ENCODE peak calls at places on chromosomes 3 and 15, in ten cellular contexts. W is BE2C, K is sigmoid colon, I is MM.1S, S is GM23338, N is H7, A is Karpas-422, O is Caco-2, E is GM06990, X is kidney. H is an unnamed sample.
A peak's percentile ranks its signal among the peaks of the same experiment; 100 is the strongest.

GRCh38 chr15:50219820-50220219 is 37.8 kb downstream of the SLC27A2 start:
- DNase-seq in X (no peak), A (no peak), S (no peak), E (no peak), K (no peak), O (peak; percentile 8), N (no peak), I (no peak), W (no peak), H (peak; percentile 52)

GRCh38 chr15:71203573-71204444 is 88.5 kb downstream of the THSD4 start:
- DNase-seq in K (no peak), E (no peak), S (peak; percentile 91), X (no peak), A (no peak), O (no peak), I (no peak), W (no peak), N (peak; percentile 74), H (peak; percentile 35)

GRCh38 chr3:77372634-77373346 is 332.9 kb downstream of the ROBO2 start:
- DNase-seq in S (no peak), N (no peak), W (no peak), A (peak; percentile 55), K (no peak), X (no peak), E (no peak), O (no peak), I (no peak), H (no peak)

GRCh38 chr3:40973141-40973540 is 226.2 kb upstream of the CTNNB1 start:
- DNase-seq in X (no peak), A (no peak), I (no peak), W (no peak), N (no peak), O (no peak), S (no peak), K (no peak), E (no peak), H (no peak)

GRCh38 chr3:31522152-31522551 is 10.6 kb upstream of the STT3B start:
- DNase-seq in W (no peak), X (no peak), N (no peak), E (peak; percentile 21), A (peak; percentile 79), K (no peak), O (no peak), S (no peak), I (no peak), H (no peak)

GRCh38 chr3:165404357-165405042 is 208.3 kb upstream of the SLITRK3 start:
- DNase-seq in W (no peak), O (no peak), I (no peak), S (no peak), E (no peak), X (no peak), A (no peak), N (no peak), K (no peak), H (no peak)

GRCh38 chr15:65326844-65327243 is 22.4 kb downstream of the RNU5B-1 start:
- DNase-seq in S (no peak), A (no peak), K (no peak), N (peak; percentile 70), E (no peak), O (no peak), I (no peak), X (peak; percentile 43), W (no peak), H (no peak)

GRCh38 chr15:100082761-100083402 is 258.9 kb downstream of the ADAMTS17 start:
- DNase-seq in K (peak; percentile 45), N (no peak), I (no peak), E (no peak), A (no peak), X (no peak), W (no peak), S (no peak), O (no peak), H (no peak)

GRCh38 chr15:40845511-40846284 is 1.9 kb downstream of the SPINT1 start:
- DNase-seq in X (peak; percentile 82), A (no peak), K (no peak), N (peak; percentile 70), S (peak; percentile 59), I (peak; percentile 31), E (no peak), O (peak; percentile 90), W (no peak), H (no peak)

GRCh38 chr3:57974796-57975388 is 33.3 kb upstream of the FLNB start:
- DNase-seq in I (no peak), K (no peak), A (no peak), S (peak; percentile 44), W (peak; percentile 20), X (no peak), E (no peak), O (peak; percentile 78), N (no peak), H (peak; percentile 98)

GRCh38 chr3:78066287-78066686 is 1026.4 kb downstream of the ROBO2 start:
- DNase-seq in N (no peak), X (no peak), A (peak; percentile 78), O (no peak), I (no peak), E (no peak), S (peak; percentile 28), K (no peak), W (no peak), H (no peak)

GRCh38 chr3:58518304-58518789 is 18.6 kb downstream of the ACOX2 start:
- DNase-seq in A (no peak), K (no peak), X (no peak), E (no peak), W (no peak), S (no peak), O (no peak), I (no peak), N (peak; percentile 26), H (no peak)

GRCh38 chr3:159787794-159788205 is 200.8 kb upstream of the IL12A start:
- DNase-seq in K (no peak), W (no peak), N (no peak), A (no peak), X (no peak), O (peak; percentile 82), I (no peak), E (no peak), S (no peak), H (peak; percentile 85)

GRCh38 chr15:85558747-85559327 is 178.4 kb downstream of the AKAP13 start:
- DNase-seq in I (no peak), O (no peak), S (no peak), E (no peak), W (no peak), N (no peak), A (no peak), K (no peak), X (no peak), H (no peak)
- H3K36me3 ChIP-seq in I (no peaks in the 10 kb centered on the region), O (no peaks in the 10 kb centered on the region), S (peaks cover 2% of the 10 kb centered on the region), E (peaks cover 2% of the 10 kb centered on the region), W (no peaks in the 10 kb centered on the region), N (no peaks in the 10 kb centered on the region), A (no peaks in the 10 kb centered on the region), K (no peaks in the 10 kb centered on the region), X (no peaks in the 10 kb centered on the region), H (no peaks in the 10 kb centered on the region)

GRCh38 chr3:170108955-170109354 is 71.2 kb downstream of the GPR160 start:
- DNase-seq in O (no peak), X (no peak), W (no peak), N (no peak), I (no peak), S (no peak), E (no peak), K (no peak), A (no peak), H (no peak)
- H3K36me3 ChIP-seq in O (no peaks in the 10 kb centered on the region), X (peaks cover 13% of the 10 kb centered on the region), W (peaks cover 41% of the 10 kb centered on the region), N (no peaks in the 10 kb centered on the region), I (peaks cover 14% of the 10 kb centered on the region), S (no peaks in the 10 kb centered on the region), E (no peaks in the 10 kb centered on the region), K (no peaks in the 10 kb centered on the region), A (peaks cover 48% of the 10 kb centered on the region), H (peaks cover 13% of the 10 kb centered on the region)

GRCh38 chr3:179332240-179332639 is 9.4 kb downstream of the ZNF639 start:
- DNase-seq in S (no peak), W (no peak), O (no peak), E (no peak), N (no peak), A (no peak), X (no peak), K (no peak), I (no peak), H (no peak)
- H3K36me3 ChIP-seq in S (peaks cover 57% of the 10 kb centered on the region), W (peaks cover 93% of the 10 kb centered on the region), O (peaks cover 6% of the 10 kb centered on the region), E (peaks cover 14% of the 10 kb centered on the region), N (peaks cover 31% of the 10 kb centered on the region), A (peaks cover 87% of the 10 kb centered on the region), X (peaks cover 24% of the 10 kb centered on the region), K (peaks cover 35% of the 10 kb centered on the region), I (peaks cover 18% of the 10 kb centered on the region), H (peaks cover 39% of the 10 kb centered on the region)

GRCh38 chr15:69603369-69604049 is 150.9 kb downstream of the RPLP1 start:
- DNase-seq in E (no peak), X (no peak), I (no peak), O (no peak), S (no peak), K (no peak), N (no peak), W (no peak), A (no peak), H (no peak)
- H3K36me3 ChIP-seq in E (no peaks in the 10 kb centered on the region), X (no peaks in the 10 kb centered on the region), I (no peaks in the 10 kb centered on the region), O (no peaks in the 10 kb centered on the region), S (no peaks in the 10 kb centered on the region), K (no peaks in the 10 kb centered on the region), N (no peaks in the 10 kb centered on the region), W (no peaks in the 10 kb centered on the region), A (no peaks in the 10 kb centered on the region), H (no peaks in the 10 kb centered on the region)